ENCODE peak calls at places on chromosomes 12 and 14, in five cellular contexts. One of them, this sample, is unnamed.
A peak's percentile ranks its signal among the peaks of the same experiment; 100 is the strongest.

GRCh38 chr14:102594514-102595175 is 2.2 kb downstream of the RCOR1 start:
- DNase-seq in fibroblast of mammary gland: peak; percentile 73
- DNase-seq in AG09309: no peak
- DNase-seq in body of pancreas: peak; percentile 64
- DNase-seq in fibroblast of lung: peak; percentile 74
- DNase-seq in this sample: peak; percentile 57

GRCh38 chr12:98002887-98003493 is 512.4 kb upstream of the TMPO start:
- DNase-seq in fibroblast of mammary gland: peak; percentile 60
- DNase-seq in AG09309: no peak
- DNase-seq in body of pancreas: peak; percentile 47
- DNase-seq in fibroblast of lung: peak; percentile 60
- DNase-seq in this sample: peak; percentile 25

GRCh38 chr12:45726594-45727300 is 2.8 kb upstream of the ARID2 start:
- DNase-seq in fibroblast of mammary gland: peak; percentile 31
- DNase-seq in AG09309: no peak
- DNase-seq in body of pancreas: peak; percentile 55
- DNase-seq in fibroblast of lung: peak; percentile 33
- DNase-seq in this sample: no peak

GRCh38 chr14:76480426-76480825 is 104.5 kb downstream of the ESRRB start:
- DNase-seq in fibroblast of mammary gland: no peak
- DNase-seq in AG09309: no peak
- DNase-seq in body of pancreas: no peak
- DNase-seq in fibroblast of lung: no peak
- DNase-seq in this sample: no peak

GRCh38 chr12:45991289-45992249 is 1.2 kb upstream of the SCAF11 start:
- DNase-seq in fibroblast of mammary gland: peak; percentile 60
- DNase-seq in AG09309: no peak
- DNase-seq in body of pancreas: peak; percentile 73
- DNase-seq in fibroblast of lung: peak; percentile 54
- DNase-seq in this sample: peak; percentile 69

GRCh38 chr14:65879218-65880009 is 466.9 kb downstream of the FUT8 start:
- DNase-seq in fibroblast of mammary gland: peak; percentile 88
- DNase-seq in AG09309: peak; percentile 49
- DNase-seq in body of pancreas: no peak
- DNase-seq in fibroblast of lung: peak; percentile 6
- DNase-seq in this sample: no peak

GRCh38 chr14:22793976-22794375 is 21.3 kb downstream of the SLC7A7 start:
- DNase-seq in fibroblast of mammary gland: no peak
- DNase-seq in AG09309: no peak
- DNase-seq in body of pancreas: no peak
- DNase-seq in fibroblast of lung: no peak
- DNase-seq in this sample: no peak

GRCh38 chr12:45987339-45987726 is 3.0 kb downstream of the SCAF11 start:
- DNase-seq in fibroblast of mammary gland: no peak
- DNase-seq in AG09309: no peak
- DNase-seq in body of pancreas: no peak
- DNase-seq in fibroblast of lung: no peak
- DNase-seq in this sample: no peak

GRCh38 chr12:49893753-49894752 is 9.6 kb downstream of the FAIM2 start:
- DNase-seq in fibroblast of mammary gland: peak; percentile 12
- DNase-seq in AG09309: no peak
- DNase-seq in body of pancreas: peak; percentile 60
- DNase-seq in fibroblast of lung: peak; percentile 11
- DNase-seq in this sample: peak; percentile 63

GRCh38 chr14:61930101-61930857 is 168.1 kb downstream of the SNAPC1 start:
- DNase-seq in fibroblast of mammary gland: no peak
- DNase-seq in AG09309: no peak
- DNase-seq in body of pancreas: no peak
- DNase-seq in fibroblast of lung: no peak
- DNase-seq in this sample: no peak

GRCh38 chr12:132572106-132572505 is 38.3 kb downstream of the LRCOL1 start:
- DNase-seq in fibroblast of mammary gland: no peak
- DNase-seq in AG09309: no peak
- DNase-seq in body of pancreas: no peak
- DNase-seq in fibroblast of lung: no peak
- DNase-seq in this sample: no peak

GRCh38 chr12:4809449-4810218 is 89.4 kb downstream of the GALNT8 start:
- DNase-seq in fibroblast of mammary gland: no peak
- DNase-seq in AG09309: no peak
- DNase-seq in body of pancreas: no peak
- DNase-seq in fibroblast of lung: no peak
- DNase-seq in this sample: no peak

GRCh38 chr12:76820888-76821482 is 57.1 kb downstream of the ZDHHC17 start:
- DNase-seq in fibroblast of mammary gland: peak; percentile 40
- DNase-seq in AG09309: no peak
- DNase-seq in body of pancreas: peak; percentile 23
- DNase-seq in fibroblast of lung: peak; percentile 50
- DNase-seq in this sample: no peak

GRCh38 chr12:52044284-52044983 is 6.8 kb upstream of the NR4A1 start:
- DNase-seq in fibroblast of mammary gland: peak; percentile 94
- DNase-seq in AG09309: peak; percentile 96
- DNase-seq in body of pancreas: peak; percentile 90
- DNase-seq in fibroblast of lung: peak; percentile 79
- DNase-seq in this sample: peak; percentile 80

GRCh38 chr14:23114669-23115491 is 4.2 kb downstream of the CEBPE start:
- DNase-seq in fibroblast of mammary gland: peak; percentile 98
- DNase-seq in AG09309: peak; percentile 96
- DNase-seq in body of pancreas: no peak
- DNase-seq in fibroblast of lung: peak; percentile 97
- DNase-seq in this sample: no peak

GRCh38 chr12:90290980-90291975 is 582.6 kb upstream of the ATP2B1 start:
- DNase-seq in fibroblast of mammary gland: no peak
- DNase-seq in AG09309: no peak
- DNase-seq in body of pancreas: no peak
- DNase-seq in fibroblast of lung: peak; percentile 3
- DNase-seq in this sample: no peak

GRCh38 chr12:58533652-58534051 is 386.7 kb downstream of the LRIG3 start:
- DNase-seq in fibroblast of mammary gland: no peak
- DNase-seq in AG09309: no peak
- DNase-seq in body of pancreas: no peak
- DNase-seq in fibroblast of lung: no peak
- DNase-seq in this sample: no peak

GRCh38 chr12:60072911-60073310 is 477.1 kb downstream of the SLC16A7 start:
- DNase-seq in fibroblast of mammary gland: peak; percentile 22
- DNase-seq in AG09309: no peak
- DNase-seq in body of pancreas: no peak
- DNase-seq in fibroblast of lung: peak; percentile 70
- DNase-seq in this sample: no peak

GRCh38 chr14:61527325-61528100 is 167.8 kb upstream of the HIF1A start:
- DNase-seq in fibroblast of mammary gland: peak; percentile 86
- DNase-seq in AG09309: peak; percentile 63
- DNase-seq in body of pancreas: peak; percentile 59
- DNase-seq in fibroblast of lung: peak; percentile 78
- DNase-seq in this sample: no peak

GRCh38 chr12:78964521-78964920 is 99.9 kb downstream of the SYT1 start:
- DNase-seq in fibroblast of mammary gland: no peak
- DNase-seq in AG09309: no peak
- DNase-seq in body of pancreas: no peak
- DNase-seq in fibroblast of lung: no peak
- DNase-seq in this sample: no peak

GRCh38 chr12:78966062-78966461 is 101.5 kb downstream of the SYT1 start:
- DNase-seq in fibroblast of mammary gland: no peak
- DNase-seq in AG09309: no peak
- DNase-seq in body of pancreas: no peak
- DNase-seq in fibroblast of lung: no peak
- DNase-seq in this sample: no peak

GRCh38 chr12:78963439-78964222 is 99.1 kb downstream of the SYT1 start:
- DNase-seq in fibroblast of mammary gland: peak; percentile 26
- DNase-seq in AG09309: no peak
- DNase-seq in body of pancreas: no peak
- DNase-seq in fibroblast of lung: peak; percentile 38
- DNase-seq in this sample: no peak

GRCh38 chr12:78959556-78959955 is 95.0 kb downstream of the SYT1 start:
- DNase-seq in fibroblast of mammary gland: no peak
- DNase-seq in AG09309: no peak
- DNase-seq in body of pancreas: no peak
- DNase-seq in fibroblast of lung: no peak
- DNase-seq in this sample: no peak

GRCh38 chr12:78961171-78961570 is 96.6 kb downstream of the SYT1 start:
- DNase-seq in fibroblast of mammary gland: no peak
- DNase-seq in AG09309: no peak
- DNase-seq in body of pancreas: no peak
- DNase-seq in fibroblast of lung: no peak
- DNase-seq in this sample: no peak
- TF ChIP-seq CTCF in fibroblast of mammary gland: no peak
- TF ChIP-seq CTCF in AG09309: no peak
- TF ChIP-seq CTCF in body of pancreas: no peak
- TF ChIP-seq CTCF in fibroblast of lung: no peak
- TF ChIP-seq CTCF in this sample: no peak

GRCh38 chr14:100573757-100574641 is 13.2 kb downstream of the BEGAIN start:
- DNase-seq in fibroblast of mammary gland: no peak
- DNase-seq in AG09309: no peak
- DNase-seq in body of pancreas: no peak
- DNase-seq in fibroblast of lung: no peak
- DNase-seq in this sample: no peak

GRCh38 chr14:100571837-100572236 is 15.4 kb downstream of the BEGAIN start:
- DNase-seq in fibroblast of mammary gland: no peak
- DNase-seq in AG09309: no peak
- DNase-seq in body of pancreas: no peak
- DNase-seq in fibroblast of lung: no peak
- DNase-seq in this sample: no peak

GRCh38 chr14:100574642-100575031 is 12.6 kb downstream of the BEGAIN start:
- DNase-seq in fibroblast of mammary gland: no peak
- DNase-seq in AG09309: no peak
- DNase-seq in body of pancreas: no peak
- DNase-seq in fibroblast of lung: no peak
- DNase-seq in this sample: no peak

GRCh38 chr14:100575266-100575995 is 11.8 kb downstream of the BEGAIN start:
- DNase-seq in fibroblast of mammary gland: no peak
- DNase-seq in AG09309: no peak
- DNase-seq in body of pancreas: no peak
- DNase-seq in fibroblast of lung: no peak
- DNase-seq in this sample: no peak

DNA sequence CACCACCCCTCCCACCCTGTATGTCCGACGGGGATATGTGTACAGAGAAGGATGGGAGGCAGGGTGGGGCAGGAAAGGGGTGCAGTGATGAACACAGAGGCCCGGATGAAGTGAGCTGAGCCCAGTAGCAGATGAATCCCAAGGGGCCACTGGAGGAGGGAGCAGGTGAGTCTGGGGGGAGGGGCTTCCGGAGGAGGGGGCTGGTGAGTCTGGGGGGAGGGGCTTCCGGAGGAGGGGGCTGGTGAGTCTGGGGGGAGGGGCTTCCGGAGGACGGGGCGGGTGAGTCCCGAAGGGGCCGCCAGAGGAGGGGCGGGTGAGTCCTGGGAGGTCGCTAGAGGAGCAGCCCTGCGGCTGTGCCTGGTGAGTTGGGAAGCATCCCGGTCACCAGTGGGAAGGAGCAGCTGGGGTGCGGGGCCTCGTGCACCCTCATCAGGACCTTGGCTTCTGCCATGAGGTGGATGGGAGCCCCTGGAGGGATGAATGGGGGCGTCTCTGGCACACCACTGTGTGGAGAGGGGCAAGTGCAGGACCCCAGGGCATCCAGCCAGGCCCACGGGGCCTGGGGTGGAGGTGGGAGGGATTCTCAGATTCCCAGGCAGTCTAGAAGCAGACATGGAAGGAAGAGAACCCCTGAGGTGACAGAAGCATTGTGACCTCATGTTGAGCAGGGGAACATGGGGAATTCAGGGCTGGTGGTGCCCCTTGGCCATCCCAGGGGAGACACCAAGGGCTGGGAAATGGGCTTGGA is 14.0 kb downstream of the BEGAIN start:
- DNase-seq in fibroblast of mammary gland: no peak
- DNase-seq in AG09309: no peak
- DNase-seq in body of pancreas: no peak
- DNase-seq in fibroblast of lung: no peak
- DNase-seq in this sample: no peak
- H3K4me3 ChIP-seq in fibroblast of mammary gland: no peak overlapping the region
- H3K4me3 ChIP-seq in AG09309: no peak overlapping the region
- H3K4me3 ChIP-seq in body of pancreas: no peak overlapping the region
- H3K4me3 ChIP-seq in fibroblast of lung: no peak overlapping the region
- H3K4me3 ChIP-seq in this sample: no peak overlapping the region

GRCh38 chr12:7303772-7304171 is at the start of gene ACSM4:
- DNase-seq in fibroblast of mammary gland: no peak
- DNase-seq in AG09309: no peak
- DNase-seq in body of pancreas: no peak
- DNase-seq in fibroblast of lung: no peak
- DNase-seq in this sample: no peak

GRCh38 chr12:7303230-7303629 is 642 bp upstream of the ACSM4 start:
- DNase-seq in fibroblast of mammary gland: peak; percentile 55
- DNase-seq in AG09309: no peak
- DNase-seq in body of pancreas: no peak
- DNase-seq in fibroblast of lung: no peak
- DNase-seq in this sample: no peak

GRCh38 chr12:7304456-7304855 is 584 bp downstream of the ACSM4 start:
- DNase-seq in fibroblast of mammary gland: peak; percentile 7
- DNase-seq in AG09309: no peak
- DNase-seq in body of pancreas: no peak
- DNase-seq in fibroblast of lung: no peak
- DNase-seq in this sample: no peak

DNA sequence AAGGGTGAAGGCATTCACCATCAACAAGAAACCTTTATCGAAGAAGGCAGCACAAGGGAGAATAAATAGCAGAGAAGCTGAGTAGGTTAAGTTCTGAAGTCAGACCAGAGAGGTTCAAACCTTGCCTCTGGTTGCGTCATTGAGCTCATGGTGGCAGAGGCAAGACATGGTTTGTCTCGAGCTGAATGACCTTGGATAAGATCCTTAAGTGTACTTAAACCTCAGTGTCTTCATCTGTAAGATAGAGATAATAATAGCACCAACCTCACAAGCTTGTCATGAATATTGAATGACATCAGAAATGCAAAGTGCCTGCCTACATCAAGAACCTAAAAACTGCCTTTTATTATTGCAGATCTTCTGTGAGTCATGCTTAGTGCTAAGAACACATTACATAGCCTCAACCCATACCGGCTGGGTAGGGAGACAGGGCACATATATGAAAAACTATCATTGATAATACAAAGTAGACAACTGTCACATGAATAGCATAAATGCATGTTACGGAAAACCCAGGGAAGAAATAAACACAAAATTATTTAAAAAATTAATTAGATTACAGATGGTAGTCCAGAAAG is 1.2 kb upstream of the ACSM4 start:
- DNase-seq in fibroblast of mammary gland: peak; percentile 13
- DNase-seq in AG09309: no peak
- DNase-seq in body of pancreas: no peak
- DNase-seq in fibroblast of lung: no peak
- DNase-seq in this sample: no peak
- TF ChIP-seq CTCF in fibroblast of mammary gland: no peak
- TF ChIP-seq CTCF in AG09309: no peak
- TF ChIP-seq CTCF in body of pancreas: no peak
- TF ChIP-seq CTCF in fibroblast of lung: no peak
- TF ChIP-seq CTCF in this sample: no peak

DNA sequence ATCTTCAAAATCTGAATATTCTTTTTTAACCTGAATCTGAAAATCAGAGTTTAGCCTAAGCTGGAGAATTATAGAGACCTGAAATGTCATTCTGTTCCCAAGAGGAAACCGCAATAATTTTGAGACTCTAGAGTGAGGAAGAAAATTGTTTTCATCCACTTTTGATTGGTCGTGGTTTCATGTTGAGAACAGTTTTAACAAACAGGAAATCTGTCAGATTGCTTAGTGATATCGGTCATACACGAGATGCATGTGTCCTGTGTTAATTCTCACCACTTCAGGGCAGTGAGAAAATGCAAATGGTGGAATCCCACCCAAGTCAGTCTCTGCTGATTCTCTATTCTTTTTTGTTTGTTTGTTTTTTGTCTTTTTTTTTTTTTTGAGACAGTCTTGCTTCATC is 1498.5 kb upstream of the TMEM132C start:
- DNase-seq in fibroblast of mammary gland: no peak
- DNase-seq in AG09309: no peak
- DNase-seq in body of pancreas: no peak
- DNase-seq in fibroblast of lung: no peak
- DNase-seq in this sample: no peak
- H3K4me3 ChIP-seq in fibroblast of mammary gland: no peak overlapping the region
- H3K4me3 ChIP-seq in AG09309: no peak overlapping the region
- H3K4me3 ChIP-seq in body of pancreas: no peak overlapping the region
- H3K4me3 ChIP-seq in fibroblast of lung: no peak overlapping the region
- H3K4me3 ChIP-seq in this sample: no peak overlapping the region